ENCODE peak calls at places on chromosomes 4 and X, in six cellular contexts. X is tibial artery, B is Peyer's patch, Y is activated T-cell treated with anti-CD3 and anti-CD28 coated beads for 1 hour, M is iPS DF 6.9, Q is stomach. S is an unnamed sample.

GRCh38 chr4:182023469-182023868 is 219.7 kb upstream of the TENM3 start:
- DNase-seq in X (no peak), B (no peak), Y (no peak), M (no peak), Q (no peak), S (no peak)

GRCh38 chrX:84709987-84710386 is 207.7 kb upstream of the HDX start:
- DNase-seq in X (no peak), B (no peak), Y (no peak), M (no peak), Q (no peak), S (no peak)

GRCh38 chr4:25674386-25674785 is 18.7 kb downstream of the SLC34A2 start:
- DNase-seq in X (no peak), B (no peak), Y (no peak), M (no peak), Q (no peak), S (no peak)

GRCh38 chr4:80361329-80361900 is 25.9 kb downstream of the CFAP299 start:
- DNase-seq in X (no peak), B (no peak), Y (no peak), M (no peak), Q (no peak), S (no peak)

GRCh38 chr4:61202100-61202637 is 2.0 kb downstream of the ADGRL3 start:
- DNase-seq in X (peak; percentile 24), B (peak; percentile 43), Y (no peak), M (no peak), Q (no peak), S (no peak)

GRCh38 chr4:55038176-55038890 is 87.1 kb downstream of the KDR start:
- DNase-seq in X (peak; percentile 34), B (no peak), Y (no peak), M (no peak), Q (no peak), S (no peak)

GRCh38 chrX:69177511-69178162 is 12.4 kb upstream of the PJA1 start:
- DNase-seq in X (no peak), B (no peak), Y (no peak), M (no peak), Q (no peak), S (no peak)

GRCh38 chrX:47178337-47178736 is 15.3 kb upstream of the UBA1 start:
- DNase-seq in X (no peak), B (peak; percentile 38), Y (no peak), M (no peak), Q (no peak), S (no peak)

GRCh38 chrX:136528645-136529315 is 3.2 kb upstream of the VGLL1 start:
- DNase-seq in X (no peak), B (no peak), Y (no peak), M (peak; percentile 5), Q (no peak), S (no peak)

GRCh38 chrX:38028300-38028699 is 21.9 kb downstream of the SYTL5 start:
- DNase-seq in X (no peak), B (no peak), Y (no peak), M (no peak), Q (no peak), S (no peak)

GRCh38 chr4:52833941-52834525 is 28.1 kb upstream of the RASL11B start:
- DNase-seq in X (no peak), B (no peak), Y (no peak), M (no peak), Q (no peak), S (no peak)

GRCh38 chrX:129686422-129686948 is 31.7 kb upstream of the APLN start:
- DNase-seq in X (no peak), B (no peak), Y (no peak), M (no peak), Q (no peak), S (no peak)

GRCh38 chr4:122831515-122832196 is 5.0 kb downstream of the FGF2 start:
- DNase-seq in X (no peak), B (no peak), Y (no peak), M (no peak), Q (no peak), S (no peak)

GRCh38 chr4:7787067-7787466 is 152.6 kb downstream of the AFAP1 start:
- DNase-seq in X (no peak), B (no peak), Y (no peak), M (no peak), Q (no peak), S (no peak)

GRCh38 chr4:150072906-150073714 is 5.1 kb upstream of the DCLK2 start:
- DNase-seq in X (no peak), B (no peak), Y (no peak), M (no peak), Q (no peak), S (no peak)

GRCh38 chr4:120843840-120844527 is 78.5 kb downstream of the PRDM5 start:
- DNase-seq in X (no peak), B (peak; percentile 61), Y (no peak), M (peak; percentile 27), Q (no peak), S (peak; percentile 58)

GRCh38 chr4:48122756-48123155 is 11.3 kb downstream of the TXK start:
- DNase-seq in X (no peak), B (no peak), Y (no peak), M (no peak), Q (no peak), S (no peak)

GRCh38 chr4:166165829-166166420 is 292.9 kb downstream of the TLL1 start:
- DNase-seq in X (no peak), B (no peak), Y (no peak), M (peak; percentile 39), Q (no peak), S (no peak)

GRCh38 chrX:10769165-10769564 is 148.8 kb upstream of the MID1 start:
- DNase-seq in X (no peak), B (no peak), Y (no peak), M (no peak), Q (no peak), S (no peak)

GRCh38 chrX:107485019-107485418 is 35.6 kb downstream of the FRMPD3 start:
- DNase-seq in X (no peak), B (no peak), Y (no peak), M (no peak), Q (no peak), S (no peak)

GRCh38 chr4:135948797-135949196 is 1583.5 kb downstream of the PCDH18 start:
- DNase-seq in X (no peak), B (no peak), Y (no peak), M (no peak), Q (no peak), S (no peak)

GRCh38 chr4:89411539-89411938 is 103.9 kb upstream of the GPRIN3 start:
- DNase-seq in X (no peak), B (no peak), Y (no peak), M (no peak), Q (no peak), S (no peak)

GRCh38 chr4:110106946-110107325 is 91.5 kb downstream of the ELOVL6 start:
- DNase-seq in X (no peak), B (no peak), Y (no peak), M (no peak), Q (no peak), S (no peak)

GRCh38 chr4:78439328-78439727 is 112.2 kb upstream of the ANXA3 start:
- DNase-seq in X (no peak), B (peak; percentile 55), Y (no peak), M (no peak), Q (no peak), S (no peak)

GRCh38 chrX:8748855-8749254 is 16.9 kb upstream of the ANOS1 start:
- DNase-seq in X (no peak), B (no peak), Y (no peak), M (no peak), Q (no peak), S (no peak)

GRCh38 chrX:56920338-56920997 is 74.9 kb downstream of the SPIN3 start:
- DNase-seq in X (no peak), B (no peak), Y (no peak), M (no peak), Q (no peak), S (no peak)

GRCh38 chr4:3859571-3859970 is 93.4 kb downstream of the ADRA2C start:
- DNase-seq in X (no peak), B (no peak), Y (no peak), M (no peak), Q (no peak), S (no peak)

GRCh38 chrX:68878977-68879376 is 50.2 kb downstream of the EFNB1 start:
- DNase-seq in X (no peak), B (no peak), Y (no peak), M (no peak), Q (no peak), S (no peak)

GRCh38 chr4:72817012-72817411 is 248.0 kb upstream of the ADAMTS3 start:
- DNase-seq in X (no peak), B (no peak), Y (no peak), M (no peak), Q (no peak), S (no peak)

GRCh38 chr4:181365671-181366070 is 877.5 kb upstream of the TENM3 start:
- DNase-seq in X (no peak), B (no peak), Y (no peak), M (no peak), Q (no peak), S (no peak)

GRCh38 chr4:155883895-155884294 is 17.8 kb upstream of the ASIC5 start:
- DNase-seq in X (no peak), B (no peak), Y (no peak), M (no peak), Q (no peak), S (no peak)

GRCh38 chr4:22237155-22237751 is 278.6 kb downstream of the ADGRA3 start:
- DNase-seq in X (no peak), B (peak; percentile 80), Y (peak; percentile 18), M (peak; percentile 61), Q (peak; percentile 68), S (peak; percentile 84)

GRCh38 chrX:20059467-20060128 is 57.1 kb downstream of the MAP7D2 start:
- DNase-seq in X (no peak), B (no peak), Y (no peak), M (no peak), Q (no peak), S (no peak)

GRCh38 chr4:53483250-53483649 is 105.8 kb downstream of the FIP1L1 start:
- DNase-seq in X (no peak), B (no peak), Y (no peak), M (no peak), Q (no peak), S (no peak)

S was measured in transverse colon.